ENCODE peak calls at places on chromosome 4, in eight cellular contexts. X is GM23248; R is mucosa of descending colon; N is cardiac muscle cell; J is activated CD8-positive, alpha-beta memory T cell treated with anti-CD3 and anti-CD28 coated beads, Interleukin-2, amount 50 U/mL, for 48 hours; F is stimulated activated CD8-positive, alpha-beta memory T cell treated with anti-CD3 and anti-CD28 coated beads, Interleukin-4, amount 100 ng/mL, for 24 hours; Q is H7; B is IMR-90. T is an unnamed sample.

GRCh38 chr4:104490770-104491395 is 3.8 kb downstream of the CXXC4 start:
- DNase-seq in X (peak), R (peak), N (peak), J (peak), F (peak), Q (peak), B (peak), T (peak)

GRCh38 chr4:93237526-93237925 is 591.0 kb upstream of the ATOH1 start:
- DNase-seq in X (no peak), R (no peak), N (no peak), J (no peak), F (no peak), Q (no peak), B (no peak), T (no peak)

GRCh38 chr4:60326735-60327134 is 873.4 kb upstream of the ADGRL3 start:
- DNase-seq in X (no peak), R (no peak), N (no peak), J (no peak), F (no peak), Q (no peak), B (no peak), T (no peak)

GRCh38 chr4:128060130-128060619 is 937 bp upstream of the LARP1B start:
- DNase-seq in X (peak), R (no peak), N (peak), J (no peak), F (no peak), Q (no peak), B (peak), T (no peak)

GRCh38 chr4:29711226-29711625 is 1008.9 kb upstream of the PCDH7 start:
- DNase-seq in X (no peak), R (no peak), N (no peak), J (no peak), F (no peak), Q (no peak), B (peak), T (no peak)

GRCh38 chr4:911221-911751 is 20.8 kb downstream of the GAK start:
- DNase-seq in X (no peak), R (peak), N (no peak), J (no peak), F (no peak), Q (no peak), B (no peak), T (no peak)

GRCh38 chr4:15654556-15655222 is 468 bp downstream of the FBXL5 start:
- DNase-seq in X (peak), R (peak), N (peak), J (peak), F (peak), Q (peak), B (peak), T (peak)

GRCh38 chr4:182380701-182381295 is 137.6 kb downstream of the TENM3 start:
- DNase-seq in X (no peak), R (no peak), N (peak), J (no peak), F (no peak), Q (no peak), B (no peak), T (no peak)

GRCh38 chr4:121072080-121072835 is at the start of gene NDNF:
- DNase-seq in X (peak), R (peak), N (peak), J (peak), F (peak), Q (peak), B (peak), T (peak)

GRCh38 chr4:69750346-69750745 is 10.1 kb downstream of the SULT1B1 start:
- DNase-seq in X (peak), R (no peak), N (peak), J (no peak), F (no peak), Q (no peak), B (no peak), T (no peak)

GRCh38 chr4:99723555-99724450 is 66.2 kb upstream of the C4orf54 start:
- DNase-seq in X (peak), R (no peak), N (peak), J (no peak), F (peak), Q (no peak), B (peak), T (peak)

GRCh38 chr4:25919676-25920075 is 5.7 kb downstream of the SMIM20 start:
- DNase-seq in X (no peak), R (no peak), N (no peak), J (no peak), F (no peak), Q (no peak), B (peak), T (no peak)

GRCh38 chr4:141248029-141248428 is 27.3 kb downstream of the ZNF330 start:
- DNase-seq in X (peak), R (no peak), N (peak), J (no peak), F (no peak), Q (no peak), B (peak), T (no peak)

GRCh38 chr4:67875011-67875410 is 8.8 kb downstream of the TMPRSS11D start:
- DNase-seq in X (no peak), R (no peak), N (peak), J (no peak), F (no peak), Q (no peak), B (no peak), T (no peak)

GRCh38 chr4:77193511-77194236 is 36.7 kb downstream of the CCNG2 start:
- DNase-seq in X (no peak), R (peak), N (no peak), J (peak), F (peak), Q (peak), B (no peak), T (no peak)

GRCh38 chr4:174460684-174461083 is 61.6 kb downstream of the HPGD start:
- DNase-seq in X (no peak), R (no peak), N (peak), J (no peak), F (no peak), Q (no peak), B (no peak), T (no peak)

GRCh38 chr4:108333353-108333920 is 164.7 kb upstream of the LEF1 start:
- DNase-seq in X (no peak), R (no peak), N (no peak), J (no peak), F (no peak), Q (no peak), B (no peak), T (no peak)

GRCh38 chr4:139606600-139607301 is 50.7 kb upstream of the SETD7 start:
- DNase-seq in X (peak), R (no peak), N (peak), J (no peak), F (no peak), Q (no peak), B (peak), T (no peak)

GRCh38 chr4:167715176-167715575 is 377.2 kb upstream of the ANXA10 start:
- DNase-seq in X (no peak), R (no peak), N (no peak), J (no peak), F (no peak), Q (no peak), B (no peak), T (no peak)

GRCh38 chr4:154390324-154390723 is 101.3 kb downstream of the DCHS2 start:
- DNase-seq in X (no peak), R (no peak), N (no peak), J (no peak), F (no peak), Q (no peak), B (no peak), T (no peak)

GRCh38 chr4:184826315-184827266 is 823 bp upstream of the ACSL1 start:
- DNase-seq in X (peak), R (peak), N (peak), J (no peak), F (peak), Q (no peak), B (peak), T (peak)

GRCh38 chr4:8494983-8495548 is 54.5 kb downstream of the TRMT44 start:
- DNase-seq in X (no peak), R (no peak), N (no peak), J (no peak), F (no peak), Q (no peak), B (no peak), T (no peak)

GRCh38 chr4:94641702-94642560 is 115.8 kb upstream of the BMPR1B start:
- DNase-seq in X (peak), R (no peak), N (peak), J (no peak), F (no peak), Q (no peak), B (peak), T (no peak)

GRCh38 chr4:70280567-70280966 is 38.2 kb downstream of the CSN3 start:
- DNase-seq in X (no peak), R (no peak), N (no peak), J (no peak), F (no peak), Q (no peak), B (no peak), T (no peak)

GRCh38 chr4:73676881-73677323 is 56.7 kb upstream of the RASSF6 start:
- DNase-seq in X (peak), R (no peak), N (peak), J (no peak), F (no peak), Q (no peak), B (peak), T (peak)

GRCh38 chr4:67934628-67935027 is 28.7 kb downstream of the TMPRSS11A start:
- DNase-seq in X (no peak), R (no peak), N (no peak), J (no peak), F (no peak), Q (no peak), B (no peak), T (no peak)

GRCh38 chr4:124953059-124953850 is 240.7 kb upstream of the ANKRD50 start:
- DNase-seq in X (peak), R (no peak), N (peak), J (no peak), F (no peak), Q (no peak), B (peak), T (no peak)

T was measured in body of pancreas.